ENCODE peak calls at places on chromosomes 3 and 15, in four cellular contexts. One of them, this sample, is unnamed.

GRCh38 chr15:48361690-48362089 is 30.5 kb downstream of the DUT start:
- DNase-seq in HCT116: no peak
- DNase-seq in lower leg skin: no peak
- DNase-seq in Peyer's patch: no peak
- DNase-seq in this sample: no peak

GRCh38 chr3:49786357-49787181 is at the start of gene IP6K1:
- DNase-seq in HCT116: peak
- DNase-seq in lower leg skin: peak
- DNase-seq in Peyer's patch: peak
- DNase-seq in this sample: peak

GRCh38 chr3:167798443-167798842 is 62.9 kb downstream of the SERPINI1 start:
- DNase-seq in HCT116: no peak
- DNase-seq in lower leg skin: no peak
- DNase-seq in Peyer's patch: no peak
- DNase-seq in this sample: no peak

GRCh38 chr3:37028329-37028728 is 35.0 kb downstream of the MLH1 start:
- DNase-seq in HCT116: no peak
- DNase-seq in lower leg skin: no peak
- DNase-seq in Peyer's patch: no peak
- DNase-seq in this sample: no peak

GRCh38 chr3:164406281-164406680 is 672.0 kb downstream of the SI start:
- DNase-seq in HCT116: no peak
- DNase-seq in lower leg skin: no peak
- DNase-seq in Peyer's patch: no peak
- DNase-seq in this sample: no peak

GRCh38 chr15:33440911-33441310 is 130.1 kb downstream of the RYR3 start:
- DNase-seq in HCT116: no peak
- DNase-seq in lower leg skin: no peak
- DNase-seq in Peyer's patch: no peak
- DNase-seq in this sample: no peak

GRCh38 chr3:194061421-194062029 is 74.4 kb upstream of the HES1 start:
- DNase-seq in HCT116: no peak
- DNase-seq in lower leg skin: no peak
- DNase-seq in Peyer's patch: no peak
- DNase-seq in this sample: no peak

GRCh38 chr15:98841419-98841970 is 166.1 kb downstream of the PGPEP1L start:
- DNase-seq in HCT116: no peak
- DNase-seq in lower leg skin: no peak
- DNase-seq in Peyer's patch: no peak
- DNase-seq in this sample: no peak

GRCh38 chr15:99187886-99188285 is 61.5 kb downstream of the TTC23 start:
- DNase-seq in HCT116: no peak
- DNase-seq in lower leg skin: no peak
- DNase-seq in Peyer's patch: no peak
- DNase-seq in this sample: no peak

GRCh38 chr3:150469931-150470740 is 62.0 kb downstream of the TSC22D2 start:
- DNase-seq in HCT116: peak
- DNase-seq in lower leg skin: no peak
- DNase-seq in Peyer's patch: no peak
- DNase-seq in this sample: no peak

GRCh38 chr3:170536712-170537111 is 49.2 kb downstream of the SLC7A14 start:
- DNase-seq in HCT116: no peak
- DNase-seq in lower leg skin: no peak
- DNase-seq in Peyer's patch: no peak
- DNase-seq in this sample: no peak

GRCh38 chr3:139120336-139120971 is 75.8 kb upstream of the PRR23C start:
- DNase-seq in HCT116: peak
- DNase-seq in lower leg skin: peak
- DNase-seq in Peyer's patch: no peak
- DNase-seq in this sample: no peak

GRCh38 chr3:58495101-58495500 is 3.2 kb downstream of the KCTD6 start:
- DNase-seq in HCT116: no peak
- DNase-seq in lower leg skin: no peak
- DNase-seq in Peyer's patch: no peak
- DNase-seq in this sample: no peak

GRCh38 chr3:44068753-44069152 is 172.9 kb upstream of the TOPAZ1 start:
- DNase-seq in HCT116: no peak
- DNase-seq in lower leg skin: no peak
- DNase-seq in Peyer's patch: no peak
- DNase-seq in this sample: no peak

GRCh38 chr3:51706021-51706485 is 815 bp upstream of the GRM2 start:
- DNase-seq in HCT116: no peak
- DNase-seq in lower leg skin: no peak
- DNase-seq in Peyer's patch: peak
- DNase-seq in this sample: no peak

GRCh38 chr3:169091196-169091595 is 572.3 kb downstream of the MECOM start:
- DNase-seq in HCT116: no peak
- DNase-seq in lower leg skin: no peak
- DNase-seq in Peyer's patch: no peak
- DNase-seq in this sample: no peak

GRCh38 chr15:66789029-66790025 is 87.3 kb downstream of the SMAD6 start:
- DNase-seq in HCT116: no peak
- DNase-seq in lower leg skin: no peak
- DNase-seq in Peyer's patch: peak
- DNase-seq in this sample: no peak

GRCh38 chr15:22892333-22892732 is 53.9 kb downstream of the NIPA2 start:
- DNase-seq in HCT116: no peak
- DNase-seq in lower leg skin: no peak
- DNase-seq in Peyer's patch: no peak
- DNase-seq in this sample: no peak

GRCh38 chr3:53883008-53883407 is 1.1 kb upstream of the ACTR8 start:
- DNase-seq in HCT116: no peak
- DNase-seq in lower leg skin: no peak
- DNase-seq in Peyer's patch: no peak
- DNase-seq in this sample: no peak
- TF ChIP-seq POLR2A in HCT116: no peak
- TF ChIP-seq POLR2A in lower leg skin: no peak
- TF ChIP-seq POLR2A in Peyer's patch: no peak
- TF ChIP-seq POLR2A in this sample: no peak

GRCh38 chr3:149386299-149386606 is 8.8 kb upstream of the TM4SF1 start:
- DNase-seq in HCT116: no peak
- DNase-seq in lower leg skin: no peak
- DNase-seq in Peyer's patch: no peak
- DNase-seq in this sample: no peak

GRCh38 chr3:149385617-149386298 is 8.3 kb upstream of the TM4SF1 start:
- DNase-seq in HCT116: no peak
- DNase-seq in lower leg skin: no peak
- DNase-seq in Peyer's patch: no peak
- DNase-seq in this sample: no peak

GRCh38 chr3:149388714-149389417 is 11.4 kb upstream of the TM4SF1 start:
- DNase-seq in HCT116: no peak
- DNase-seq in lower leg skin: no peak
- DNase-seq in Peyer's patch: no peak
- DNase-seq in this sample: no peak

GRCh38 chr3:149390316-149390715 is 12.9 kb upstream of the TM4SF1 start:
- DNase-seq in HCT116: no peak
- DNase-seq in lower leg skin: no peak
- DNase-seq in Peyer's patch: no peak
- DNase-seq in this sample: no peak

GRCh38 chr3:149388001-149388435 is 10.6 kb upstream of the TM4SF1 start:
- DNase-seq in HCT116: no peak
- DNase-seq in lower leg skin: no peak
- DNase-seq in Peyer's patch: no peak
- DNase-seq in this sample: no peak
- TF ChIP-seq POLR2A in HCT116: no peak
- TF ChIP-seq POLR2A in lower leg skin: no peak
- TF ChIP-seq POLR2A in Peyer's patch: no peak
- TF ChIP-seq POLR2A in this sample: no peak

GRCh38 chr15:45027220-45027619 is 4.2 kb downstream of the SORD start:
- DNase-seq in HCT116: no peak
- DNase-seq in lower leg skin: no peak
- DNase-seq in Peyer's patch: no peak
- DNase-seq in this sample: no peak

GRCh38 chr15:45023659-45024320 is 795 bp downstream of the SORD start:
- DNase-seq in HCT116: no peak
- DNase-seq in lower leg skin: no peak
- DNase-seq in Peyer's patch: no peak
- DNase-seq in this sample: peak

GRCh38 chr15:45026646-45027045 is 3.7 kb downstream of the SORD start:
- DNase-seq in HCT116: no peak
- DNase-seq in lower leg skin: no peak
- DNase-seq in Peyer's patch: no peak
- DNase-seq in this sample: no peak

GRCh38 chr15:45021331-45021730 is 1.7 kb upstream of the SORD start:
- DNase-seq in HCT116: no peak
- DNase-seq in lower leg skin: no peak
- DNase-seq in Peyer's patch: no peak
- DNase-seq in this sample: no peak

GRCh38 chr15:45022871-45023658 is at the start of gene SORD:
- DNase-seq in HCT116: peak
- DNase-seq in lower leg skin: peak
- DNase-seq in Peyer's patch: peak
- DNase-seq in this sample: peak
- TF ChIP-seq POLR2A in HCT116: no peak
- TF ChIP-seq POLR2A in lower leg skin: no peak
- TF ChIP-seq POLR2A in Peyer's patch: peak
- TF ChIP-seq POLR2A in this sample: peak

DNA sequence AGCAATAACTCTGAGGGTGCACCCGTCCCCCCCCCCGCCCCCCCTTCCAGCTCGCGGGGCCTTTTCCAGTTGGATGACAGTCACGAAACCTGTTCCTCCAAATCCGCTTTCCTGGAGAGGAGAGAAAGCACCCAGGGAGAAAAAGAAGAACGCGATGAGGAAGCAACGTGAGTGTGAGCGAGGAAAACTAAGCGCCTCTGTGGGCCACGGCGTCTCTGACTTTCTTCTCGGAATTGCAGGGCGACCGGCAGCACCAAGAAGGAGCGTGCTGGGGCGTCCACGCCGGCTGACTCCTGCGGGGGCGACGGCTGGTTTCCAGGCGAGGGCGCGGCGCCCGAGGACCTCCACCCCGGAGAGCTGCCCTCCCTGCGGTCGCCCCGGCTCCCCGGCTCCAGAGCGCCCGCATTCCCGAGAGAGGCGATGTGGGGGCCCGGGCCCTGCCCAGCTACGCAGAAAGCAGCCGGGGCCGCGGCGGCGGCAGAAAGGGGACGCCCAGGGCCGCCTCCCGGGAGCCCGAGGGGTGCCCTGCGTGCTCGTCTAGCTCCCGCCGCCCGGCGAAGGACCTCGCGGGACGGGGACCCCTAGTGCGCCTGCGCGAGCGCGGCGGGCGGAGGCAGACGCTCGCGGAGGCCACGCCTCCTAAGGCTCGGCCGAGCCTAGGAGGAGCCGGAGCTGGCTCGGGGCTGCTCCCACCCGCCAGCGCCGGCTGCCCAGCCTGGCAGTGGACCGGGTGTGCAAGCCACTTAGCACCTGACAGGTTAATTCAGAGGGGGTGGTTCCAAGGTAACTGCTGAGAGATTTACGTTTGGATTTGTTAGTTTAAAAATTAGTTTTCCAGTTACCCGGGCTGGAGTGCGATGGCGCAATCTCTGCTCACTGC is 15.3 kb upstream of the ADIPOQ start:
- DNase-seq in HCT116: peak
- DNase-seq in lower leg skin: peak
- DNase-seq in Peyer's patch: peak
- DNase-seq in this sample: peak
- TF ChIP-seq POLR2A in HCT116: peak
- TF ChIP-seq POLR2A in lower leg skin: no peak
- TF ChIP-seq POLR2A in Peyer's patch: no peak
- TF ChIP-seq POLR2A in this sample: peak

GRCh38 chr3:121330586-121330985 is 215.2 kb downstream of the POLQ start:
- DNase-seq in HCT116: no peak
- DNase-seq in lower leg skin: no peak
- DNase-seq in Peyer's patch: no peak
- DNase-seq in this sample: no peak
- TF ChIP-seq POLR2A in HCT116: no peak
- TF ChIP-seq POLR2A in lower leg skin: no peak
- TF ChIP-seq POLR2A in Peyer's patch: no peak
- TF ChIP-seq POLR2A in this sample: no peak

GRCh38 chr15:92808611-92809063 is 91.5 kb upstream of the CHD2 start:
- DNase-seq in HCT116: no peak
- DNase-seq in lower leg skin: peak
- DNase-seq in Peyer's patch: no peak
- DNase-seq in this sample: no peak
- TF ChIP-seq POLR2A in HCT116: peak
- TF ChIP-seq POLR2A in lower leg skin: no peak
- TF ChIP-seq POLR2A in Peyer's patch: no peak
- TF ChIP-seq POLR2A in this sample: no peak

DNA sequence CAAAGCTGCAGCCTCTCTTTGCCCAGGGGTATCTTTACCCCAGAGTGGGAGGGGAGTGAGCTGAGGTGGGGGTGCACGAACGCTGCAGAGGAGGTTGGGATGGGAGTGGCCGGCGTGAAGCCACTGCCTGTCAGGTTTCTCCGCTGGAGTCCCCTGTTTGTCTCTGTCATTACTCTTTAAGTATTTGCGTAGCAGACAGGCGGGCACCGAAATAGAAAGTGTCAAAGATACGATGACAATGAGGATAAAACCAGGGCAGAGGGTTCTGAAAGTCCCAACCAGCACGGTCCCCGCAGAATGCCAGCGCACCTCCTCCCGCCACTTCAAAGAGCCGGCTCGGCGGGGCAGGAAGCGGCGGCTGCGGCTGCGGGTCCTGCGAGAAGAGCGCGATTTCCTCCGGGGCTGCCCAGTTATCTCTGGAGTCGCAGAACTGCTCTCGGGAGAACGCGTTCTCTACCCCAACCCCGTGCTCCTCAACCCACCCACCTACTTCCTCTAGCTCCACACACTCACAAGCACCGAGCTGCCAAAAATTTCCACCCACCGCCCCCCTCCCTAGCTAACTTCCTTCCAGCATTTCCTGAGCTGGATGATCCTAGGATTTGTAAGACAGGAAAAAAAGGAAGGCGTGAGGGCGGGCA is at the start of gene ARHGAP31:
- DNase-seq in HCT116: no peak
- DNase-seq in lower leg skin: peak
- DNase-seq in Peyer's patch: peak
- DNase-seq in this sample: peak
- TF ChIP-seq POLR2A in HCT116: no peak
- TF ChIP-seq POLR2A in lower leg skin: no peak
- TF ChIP-seq POLR2A in Peyer's patch: no peak
- TF ChIP-seq POLR2A in this sample: no peak